ENCODE peak calls at places on chromosomes 2 and 18, in six cellular contexts. X is IMR-90, G is DND-41, F is astrocyte, D is trophoblast cell, Y is GM23248. N is an unnamed sample.

GRCh38 chr2:74845217-74845751 is 11.4 kb downstream of the HK2 start:
- DNase-seq in F (peak), Y (peak), G (no peak), X (peak), D (peak), N (peak)

GRCh38 chr2:122028371-122029102 is 273.1 kb downstream of the TSN start:
- DNase-seq in D (peak), F (peak), G (no peak), X (peak), Y (peak), N (no peak)

GRCh38 chr2:241666627-241667400 is 19.8 kb downstream of the DTYMK start:
- DNase-seq in D (no peak), G (no peak), Y (no peak), F (peak), X (peak), N (no peak)

GRCh38 chr2:221817052-221817451 is 244.9 kb upstream of the EPHA4 start:
- DNase-seq in F (peak), X (no peak), Y (peak), D (peak), G (no peak), N (no peak)

GRCh38 chr2:213251618-213252017 is 32.6 kb upstream of the SPAG16 start:
- DNase-seq in F (peak), Y (peak), G (no peak), D (peak), X (peak), N (no peak)

GRCh38 chr2:25482341-25482740 is 140.6 kb upstream of the DNMT3A start:
- DNase-seq in X (no peak), F (no peak), D (no peak), Y (no peak), G (no peak), N (no peak)

GRCh38 chr2:197777823-197778407 is 7.2 kb downstream of the BOLL start:
- DNase-seq in X (peak), D (peak), F (peak), G (peak), Y (peak), N (peak)

GRCh38 chr2:111199840-111200239 is 79.1 kb downstream of the BCL2L11 start:
- DNase-seq in X (no peak), Y (no peak), G (no peak), D (no peak), F (no peak), N (no peak)

GRCh38 chr2:19738707-19739106 is 163.1 kb downstream of the TTC32 start:
- DNase-seq in X (peak), Y (peak), F (no peak), G (no peak), D (no peak), N (no peak)

GRCh38 chr18:49304746-49305145 is 155.7 kb downstream of the DYM start:
- DNase-seq in G (no peak), Y (no peak), X (peak), D (peak), F (no peak), N (no peak)

GRCh38 chr2:36708119-36708741 is 11.7 kb downstream of the VIT start:
- DNase-seq in Y (peak), D (peak), F (no peak), G (no peak), X (peak), N (no peak)

GRCh38 chr18:47522359-47522758 is 270.9 kb upstream of the SKOR2 start:
- DNase-seq in G (no peak), X (no peak), D (no peak), F (no peak), Y (no peak), N (no peak)

GRCh38 chr2:36380624-36381481 is 25.3 kb downstream of the CRIM1 start:
- DNase-seq in X (no peak), F (no peak), D (no peak), G (no peak), Y (no peak), N (peak)

GRCh38 chr2:75466708-75467311 is 93.9 kb downstream of the EVA1A start:
- DNase-seq in G (no peak), X (peak), Y (peak), F (no peak), D (peak), N (peak)

GRCh38 chr2:82656370-82656769 is 1802.7 kb downstream of the SUCLG1 start:
- DNase-seq in G (no peak), Y (no peak), F (no peak), D (no peak), X (no peak), N (no peak)

GRCh38 chr18:45785015-45785597 is 40.4 kb upstream of the SIGLEC15 start:
- DNase-seq in G (peak), F (no peak), D (no peak), Y (peak), X (peak), N (no peak)

GRCh38 chr2:64115808-64116598 is 28.2 kb downstream of the PELI1 start:
- DNase-seq in G (no peak), X (no peak), Y (no peak), D (peak), F (no peak), N (no peak)

GRCh38 chr2:16633632-16634430 is 31.8 kb downstream of the CYRIA start:
- DNase-seq in X (peak), F (peak), D (peak), G (no peak), Y (no peak), N (no peak)

GRCh38 chr2:176755537-176756135 is 457.0 kb upstream of the HNRNPA3 start:
- DNase-seq in F (no peak), Y (no peak), D (no peak), X (no peak), G (no peak), N (no peak)

GRCh38 chr2:144032566-144032965 is 487.4 kb downstream of the ZEB2 start:
- DNase-seq in F (peak), G (no peak), D (no peak), X (peak), Y (peak), N (no peak)

GRCh38 chr2:16438571-16439294 is 226.9 kb downstream of the CYRIA start:
- DNase-seq in D (no peak), Y (no peak), X (no peak), F (no peak), G (no peak), N (no peak)

GRCh38 chr2:11697103-11697871 is 27.3 kb upstream of the NTSR2 start:
- DNase-seq in D (peak), X (peak), Y (peak), G (no peak), F (peak), N (no peak)

GRCh38 chr2:234497592-234498023 is 727 bp upstream of the ARL4C start:
- DNase-seq in F (no peak), Y (no peak), G (no peak), D (no peak), X (no peak), N (peak)

GRCh38 chr2:148899638-148900318 is 24.8 kb downstream of the KIF5C start:
- DNase-seq in X (no peak), F (no peak), G (no peak), D (no peak), Y (no peak), N (no peak)

GRCh38 chr2:158205215-158205614 is 103.5 kb downstream of the UPP2 start:
- DNase-seq in G (no peak), X (no peak), F (no peak), D (no peak), Y (no peak), N (no peak)

GRCh38 chr2:112805542-112805941 is 21.2 kb upstream of the IL1A start:
- DNase-seq in G (no peak), F (no peak), Y (no peak), X (no peak), D (no peak), N (no peak)
- H3K9ac ChIP-seq in G (no peak), F (no peak), Y (no peak), X (no peak), D (no peak), N (no peak)

GRCh38 chr18:70288851-70289328 is at the start of gene SOCS6:
- DNase-seq in G (no peak), D (peak), Y (peak), X (peak), F (peak), N (peak)

GRCh38 chr18:70291295-70291574 is 2.4 kb downstream of the SOCS6 start:
- DNase-seq in D (no peak), F (no peak), Y (no peak), X (no peak), G (no peak), N (no peak)

GRCh38 chr18:70288171-70288850 is 534 bp upstream of the SOCS6 start:
- DNase-seq in Y (peak), D (peak), F (no peak), X (peak), G (no peak), N (peak)

GRCh38 chr18:70290482-70291294 is 1.8 kb downstream of the SOCS6 start:
- DNase-seq in X (no peak), F (no peak), D (no peak), G (no peak), Y (no peak), N (no peak)

DNA sequence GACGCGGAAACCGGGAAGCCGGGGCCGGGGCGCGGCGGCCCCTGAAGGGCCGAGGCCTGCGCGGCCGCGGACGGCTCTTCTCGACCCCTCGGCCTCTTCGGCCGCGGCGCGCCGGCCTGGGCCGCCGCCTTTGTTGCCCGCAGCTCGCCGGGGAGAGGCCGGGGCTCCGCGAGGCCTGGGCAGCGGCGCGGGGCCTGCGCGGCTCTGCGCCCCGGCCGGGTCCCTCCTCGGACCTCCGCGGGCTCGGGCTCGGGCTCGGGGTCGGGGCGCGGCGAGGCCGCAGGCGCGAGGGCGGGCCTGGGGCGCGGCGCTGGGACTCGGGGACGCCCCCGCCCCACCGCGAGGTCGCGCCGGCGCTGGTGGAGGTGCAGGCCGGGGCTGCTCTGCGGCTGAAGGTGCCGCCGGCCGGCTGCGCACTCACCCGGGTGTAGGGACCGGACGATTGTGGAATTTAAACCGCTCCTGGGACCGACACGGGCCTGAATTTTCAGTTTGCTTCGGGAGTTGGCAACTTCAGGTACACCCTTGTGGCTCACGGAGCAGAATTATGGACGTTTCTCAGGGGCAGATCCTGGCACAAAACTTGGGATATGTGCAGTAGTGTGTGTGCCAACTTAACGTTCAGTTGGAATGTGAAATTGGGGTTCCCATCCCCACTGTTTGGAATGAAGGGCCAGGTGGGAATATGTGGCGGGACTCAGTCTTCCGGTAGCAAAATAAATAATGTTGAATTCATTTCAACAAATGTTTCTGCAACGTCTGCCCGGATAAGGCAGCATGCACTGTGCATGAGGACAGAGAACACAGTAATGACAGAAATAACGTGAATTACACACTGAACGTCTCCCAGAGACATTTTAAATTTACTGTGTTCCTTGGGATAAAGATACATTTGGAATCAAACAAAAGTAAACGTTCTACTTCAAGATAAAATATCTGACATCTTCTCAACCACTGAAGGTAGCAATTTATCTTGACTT is 796 bp downstream of the SOCS6 start:
- DNase-seq in D (peak), G (no peak), Y (peak), X (peak), F (no peak), N (peak)
- H3K9ac ChIP-seq in D (peak), G (no peak), Y (peak), X (peak), F (peak), N (peak)

DNA sequence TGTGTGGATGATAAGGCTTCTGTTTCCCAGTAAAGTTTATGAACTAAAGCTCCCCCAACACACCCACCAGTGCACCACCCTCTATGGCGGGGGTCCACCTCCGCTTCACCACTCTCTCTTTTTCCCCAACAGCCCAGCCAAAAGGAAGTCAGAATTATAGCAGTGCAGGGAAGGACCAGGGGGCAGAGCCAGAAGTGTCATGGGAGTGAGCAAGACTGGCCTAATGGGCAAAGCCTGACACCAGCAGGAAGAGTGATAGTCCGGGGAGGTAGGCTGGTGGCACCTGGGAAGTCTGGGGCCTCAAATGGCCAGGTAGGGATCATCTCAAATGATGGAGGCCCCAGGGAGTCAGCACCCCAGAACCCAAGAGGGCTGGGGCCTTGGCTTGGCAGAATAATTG is 167.6 kb downstream of the ZFP36L2 start:
- DNase-seq in D (no peak), Y (no peak), F (no peak), G (no peak), X (no peak), N (no peak)
- H3K9ac ChIP-seq in D (no peak), Y (no peak), F (no peak), G (peak), X (no peak), N (no peak)

GRCh38 chr18:61400714-61401113 is 67.5 kb downstream of the CDH20 start:
- DNase-seq in F (peak), X (peak), Y (peak), G (no peak), D (no peak), N (no peak)
- H3K9ac ChIP-seq in F (peak), X (no peak), Y (no peak), G (no peak), D (no peak), N (no peak)